ENCODE peak calls at places on chromosomes 6 and 20, in four cellular contexts. One of them, this sample, is unnamed.

GRCh38 chr6:93163146-93163545 is 256.2 kb downstream of the EPHA7 start:
- DNase-seq in A549: no peak
- DNase-seq in HepG2: no peak
- DNase-seq in K562: no peak
- DNase-seq in this sample: no peak

GRCh38 chr20:59573837-59574236 is 30.5 kb upstream of the PHACTR3 start:
- DNase-seq in A549: no peak
- DNase-seq in HepG2: no peak
- DNase-seq in K562: no peak
- DNase-seq in this sample: no peak

GRCh38 chr6:149242883-149243282 is 74.6 kb upstream of the TAB2 start:
- DNase-seq in A549: no peak
- DNase-seq in HepG2: no peak
- DNase-seq in K562: no peak
- DNase-seq in this sample: no peak

GRCh38 chr6:144305985-144306384 is 20.9 kb downstream of the UTRN start:
- DNase-seq in A549: no peak
- DNase-seq in HepG2: no peak
- DNase-seq in K562: no peak
- DNase-seq in this sample: no peak

GRCh38 chr6:35601331-35602132 is 87.2 kb downstream of the FKBP5 start:
- DNase-seq in A549: peak
- DNase-seq in HepG2: peak
- DNase-seq in K562: no peak
- DNase-seq in this sample: no peak

GRCh38 chr6:129592516-129593232 is 117.3 kb downstream of the ARHGAP18 start:
- DNase-seq in A549: no peak
- DNase-seq in HepG2: no peak
- DNase-seq in K562: no peak
- DNase-seq in this sample: no peak

GRCh38 chr6:133991096-133991593 is 38.1 kb downstream of the TBPL1 start:
- DNase-seq in A549: peak
- DNase-seq in HepG2: peak
- DNase-seq in K562: no peak
- DNase-seq in this sample: no peak

GRCh38 chr6:11682525-11682924 is 96.1 kb downstream of the ADTRP start:
- DNase-seq in A549: no peak
- DNase-seq in HepG2: no peak
- DNase-seq in K562: no peak
- DNase-seq in this sample: no peak

GRCh38 chr6:13614126-13614925 is 809 bp upstream of the NOL7 start:
- DNase-seq in A549: no peak
- DNase-seq in HepG2: peak
- DNase-seq in K562: peak
- DNase-seq in this sample: no peak

GRCh38 chr20:45969712-45970634 is 2.0 kb downstream of the ZNF335 start:
- DNase-seq in A549: peak
- DNase-seq in HepG2: peak
- DNase-seq in K562: peak
- DNase-seq in this sample: peak

GRCh38 chr6:36604090-36605060 is 10.2 kb downstream of the SRSF3 start:
- DNase-seq in A549: no peak
- DNase-seq in HepG2: no peak
- DNase-seq in K562: no peak
- DNase-seq in this sample: no peak

GRCh38 chr20:34083137-34083536 is 28.9 kb downstream of the EIF2S2 start:
- DNase-seq in A549: peak
- DNase-seq in HepG2: no peak
- DNase-seq in K562: peak
- DNase-seq in this sample: no peak

GRCh38 chr6:165849539-165850430 is 186.7 kb upstream of the PDE10A start:
- DNase-seq in A549: no peak
- DNase-seq in HepG2: no peak
- DNase-seq in K562: no peak
- DNase-seq in this sample: no peak

GRCh38 chr6:36052092-36052491 is 24.5 kb downstream of the MAPK14 start:
- DNase-seq in A549: no peak
- DNase-seq in HepG2: no peak
- DNase-seq in K562: no peak
- DNase-seq in this sample: no peak

GRCh38 chr20:41170386-41171105 is 33.2 kb downstream of the PLCG1 start:
- DNase-seq in A549: no peak
- DNase-seq in HepG2: no peak
- DNase-seq in K562: no peak
- DNase-seq in this sample: peak

GRCh38 chr6:37368961-37369320 is 15.2 kb downstream of the RNF8 start:
- DNase-seq in A549: no peak
- DNase-seq in HepG2: no peak
- DNase-seq in K562: no peak
- DNase-seq in this sample: no peak

GRCh38 chr20:23442436-23442835 is 3.0 kb downstream of the CSTL1 start:
- DNase-seq in A549: no peak
- DNase-seq in HepG2: no peak
- DNase-seq in K562: no peak
- DNase-seq in this sample: no peak

GRCh38 chr6:11428895-11429294 is 108.7 kb upstream of the TMEM170B start:
- DNase-seq in A549: peak
- DNase-seq in HepG2: peak
- DNase-seq in K562: no peak
- DNase-seq in this sample: no peak

GRCh38 chr20:51752343-51752951 is 15.7 kb downstream of the ATP9A start:
- DNase-seq in A549: peak
- DNase-seq in HepG2: peak
- DNase-seq in K562: no peak
- DNase-seq in this sample: no peak

GRCh38 chr6:90068835-90069478 is 174.7 kb downstream of the GJA10 start:
- DNase-seq in A549: no peak
- DNase-seq in HepG2: no peak
- DNase-seq in K562: no peak
- DNase-seq in this sample: no peak

GRCh38 chr6:113184736-113185135 is 672.4 kb upstream of the MARCKS start:
- DNase-seq in A549: no peak
- DNase-seq in HepG2: no peak
- DNase-seq in K562: no peak
- DNase-seq in this sample: no peak

GRCh38 chr6:37680668-37681067 is 17.0 kb downstream of the MDGA1 start:
- DNase-seq in A549: no peak
- DNase-seq in HepG2: no peak
- DNase-seq in K562: no peak
- DNase-seq in this sample: no peak

DNA sequence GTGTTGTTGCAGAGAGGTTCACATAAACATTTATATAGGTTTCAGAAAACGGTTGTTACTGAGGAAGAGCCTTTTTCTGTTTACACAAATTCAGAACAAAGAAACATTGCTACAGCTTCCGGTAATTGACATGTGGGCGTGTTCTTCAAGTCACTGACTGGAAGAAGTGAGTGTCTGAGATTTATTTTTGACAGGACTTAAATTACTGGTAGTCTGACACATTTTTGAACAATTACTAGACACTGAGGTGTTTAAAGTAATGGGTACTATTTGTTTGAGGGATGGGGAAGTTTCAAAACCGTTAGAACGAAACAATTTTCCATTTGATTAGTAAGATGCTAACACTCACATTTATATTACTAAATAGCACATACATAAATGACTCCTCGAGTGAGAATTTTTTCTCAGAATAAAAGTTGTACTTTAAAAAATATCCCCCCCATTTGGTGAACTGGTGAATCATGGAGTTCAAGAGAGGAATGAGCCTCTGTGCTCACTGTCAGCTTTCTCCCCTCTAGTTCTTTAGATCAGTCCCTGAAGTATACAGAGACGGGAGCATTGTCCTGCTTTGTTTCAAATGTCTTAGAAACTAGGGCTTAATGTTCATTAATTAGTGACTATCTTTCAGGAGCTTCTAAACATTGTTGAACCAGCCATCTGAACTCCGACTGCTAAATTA is 98.7 kb downstream of the TSHZ2 start:
- DNase-seq in A549: no peak
- DNase-seq in HepG2: peak
- DNase-seq in K562: no peak
- DNase-seq in this sample: no peak
- TF ChIP-seq MAX in A549: no peak
- TF ChIP-seq MAX in HepG2: no peak
- TF ChIP-seq MAX in K562: no peak
- TF ChIP-seq MAX in this sample: no peak

GRCh38 chr6:135170849-135171248 is 10.3 kb upstream of the MYB start:
- DNase-seq in A549: no peak
- DNase-seq in HepG2: no peak
- DNase-seq in K562: no peak
- DNase-seq in this sample: no peak
- TF ChIP-seq NR3C1 in A549: no peak
- TF ChIP-seq NR3C1 in HepG2: no peak
- TF ChIP-seq NR3C1 in K562: no peak
- TF ChIP-seq NR3C1 in this sample: no peak

DNA sequence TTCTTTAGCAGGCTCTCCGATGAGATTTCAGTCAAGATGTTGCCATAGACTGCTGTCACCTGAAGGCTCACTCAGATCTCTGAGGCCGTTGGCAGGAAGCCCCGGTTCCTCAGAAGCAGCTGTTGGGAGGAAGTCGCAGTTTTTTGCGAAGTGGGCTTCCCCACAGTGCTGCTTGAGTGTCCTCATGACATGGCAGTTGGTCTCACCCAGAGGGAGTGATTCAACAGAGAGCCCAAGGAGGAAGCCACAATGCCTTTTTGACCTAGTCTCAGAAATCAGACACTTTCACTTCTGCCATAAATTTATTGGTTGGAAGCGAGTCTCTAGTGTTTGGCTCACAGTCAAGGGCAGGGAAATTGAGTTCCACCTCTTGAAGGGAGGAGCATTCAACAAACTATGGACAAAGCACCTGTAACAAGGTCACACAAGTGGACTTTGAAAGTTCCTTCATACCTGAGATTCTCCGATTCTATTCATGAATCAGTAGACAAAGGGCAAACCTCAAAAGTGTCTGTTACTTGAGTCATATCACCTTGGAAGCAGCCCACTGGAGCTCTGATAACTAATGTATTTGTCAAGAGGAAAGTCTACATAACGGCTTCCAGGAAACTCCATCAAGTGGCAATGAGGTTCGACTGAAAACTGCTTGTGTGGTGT is 208.3 kb downstream of the TASP1 start:
- DNase-seq in A549: peak
- DNase-seq in HepG2: peak
- DNase-seq in K562: no peak
- DNase-seq in this sample: no peak
- TF ChIP-seq MAX in A549: no peak
- TF ChIP-seq MAX in HepG2: no peak
- TF ChIP-seq MAX in K562: no peak
- TF ChIP-seq MAX in this sample: no peak

GRCh38 chr6:46217671-46218131 is 46.9 kb upstream of the ENPP5 start:
- DNase-seq in A549: no peak
- DNase-seq in HepG2: no peak
- DNase-seq in K562: no peak
- DNase-seq in this sample: no peak
- TF ChIP-seq NR3C1 in A549: no peak
- TF ChIP-seq NR3C1 in HepG2: no peak
- TF ChIP-seq NR3C1 in K562: no peak
- TF ChIP-seq NR3C1 in this sample: no peak

DNA sequence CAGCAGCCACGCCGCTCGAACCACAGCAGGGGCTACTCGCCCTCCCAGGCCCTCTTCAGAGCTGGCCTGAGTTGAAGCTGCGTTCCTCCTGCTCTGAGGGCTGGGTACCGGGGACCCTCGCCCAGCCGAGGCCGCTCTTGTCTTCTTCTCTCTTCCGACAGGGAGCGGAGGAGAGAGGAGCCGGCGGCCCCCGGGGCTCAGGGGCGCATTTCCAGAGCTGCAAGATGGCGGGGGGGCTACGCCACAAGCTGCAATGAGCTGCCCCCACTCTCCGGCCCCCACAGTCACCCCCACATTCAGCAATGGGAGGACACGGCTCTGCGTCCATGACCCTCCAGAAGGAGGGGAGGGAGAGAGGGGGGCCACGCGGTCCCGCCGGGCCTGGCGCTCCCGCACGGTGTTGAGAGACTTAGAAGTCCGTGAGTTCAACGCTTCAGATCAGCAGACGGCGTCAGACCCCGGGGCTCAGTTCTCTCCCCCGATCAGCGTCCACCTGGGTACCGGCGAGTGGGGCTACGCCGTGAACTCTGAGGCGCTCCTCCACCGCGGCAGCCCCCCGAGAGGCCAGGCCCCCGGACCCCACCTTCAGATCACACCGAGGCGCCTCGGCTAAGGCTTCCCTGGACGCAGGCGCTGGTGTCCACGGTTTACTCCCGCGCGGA is 31.6 kb downstream of the SLC2A4RG start:
- DNase-seq in A549: no peak
- DNase-seq in HepG2: no peak
- DNase-seq in K562: no peak
- DNase-seq in this sample: no peak
- TF ChIP-seq MAX in A549: no peak
- TF ChIP-seq MAX in HepG2: no peak
- TF ChIP-seq MAX in K562: no peak
- TF ChIP-seq MAX in this sample: no peak

GRCh38 chr6:98924647-98925046 is 23.1 kb downstream of the FBXL4 start:
- DNase-seq in A549: no peak
- DNase-seq in HepG2: no peak
- DNase-seq in K562: no peak
- DNase-seq in this sample: no peak
- TF ChIP-seq NR3C1 in A549: no peak
- TF ChIP-seq NR3C1 in HepG2: no peak
- TF ChIP-seq NR3C1 in K562: no peak
- TF ChIP-seq NR3C1 in this sample: no peak